ENCODE peak calls at places on chromosomes 2 and 18, in seven cellular contexts. Y is LoVo; X is MCF 10A; G is stimulated activated CD4-positive, alpha-beta T cell treated with anti-CD3 and anti-CD28 coated beads, Interleukin-4, amount 100 ng/mL, for 48 hours; Q is HEK293T; N is GM23338; O is GM12865. K is an unnamed sample.

GRCh38 chr18:73691624-73692023 is 456.0 kb downstream of the FBXO15 start:
- DNase-seq in Q (no peak), Y (no peak), N (no peak), X (no peak), O (no peak), G (no peak), K (no peak)

GRCh38 chr2:207805566-207806226 is 36.0 kb upstream of the FZD5 start:
- DNase-seq in G (no peak), Y (peak), Q (no peak), X (peak), O (peak), N (no peak), K (peak)

GRCh38 chr2:1756456-1756855 is 12.1 kb upstream of the PXDN start:
- DNase-seq in G (no peak), X (no peak), Q (no peak), N (no peak), Y (no peak), O (no peak), K (no peak)

GRCh38 chr2:118811514-118811913 is 35.9 kb downstream of the EN1 start:
- DNase-seq in G (no peak), N (no peak), Q (no peak), O (no peak), X (no peak), Y (no peak), K (no peak)

GRCh38 chr2:15412309-15412708 is 148.8 kb downstream of the NBAS start:
- DNase-seq in X (no peak), Q (no peak), Y (no peak), G (no peak), N (no peak), O (no peak), K (no peak)

GRCh38 chr2:222563319-222563718 is 92.6 kb downstream of the FARSB start:
- DNase-seq in X (no peak), Q (no peak), O (no peak), G (no peak), N (no peak), Y (no peak), K (no peak)

GRCh38 chr2:101190753-101191516 is 39.8 kb upstream of the TBC1D8 start:
- DNase-seq in N (no peak), Y (no peak), G (no peak), X (no peak), O (no peak), Q (no peak), K (no peak)

GRCh38 chr18:79916546-79917350 is 34.7 kb downstream of the SLC66A2 start:
- DNase-seq in X (no peak), G (no peak), Q (no peak), N (no peak), Y (no peak), O (no peak), K (no peak)

GRCh38 chr2:46029332-46029811 is 267.8 kb upstream of the EPAS1 start:
- DNase-seq in Q (no peak), N (no peak), Y (no peak), X (peak), G (no peak), O (no peak), K (no peak)

GRCh38 chr18:3254725-3255124 is 7.1 kb downstream of the MYL12A start:
- DNase-seq in Q (no peak), Y (no peak), X (no peak), O (no peak), G (no peak), N (no peak), K (no peak)

GRCh38 chr2:212099658-212100057 is 438.9 kb downstream of the ERBB4 start:
- DNase-seq in N (no peak), O (no peak), Q (no peak), X (no peak), G (no peak), Y (no peak), K (no peak)

GRCh38 chr2:10284108-10284870 is 18.4 kb upstream of the HPCAL1 start:
- DNase-seq in Q (no peak), G (no peak), Y (no peak), O (no peak), X (no peak), N (no peak), K (no peak)

GRCh38 chr2:63040586-63040985 is 10.0 kb upstream of the OTX1 start:
- DNase-seq in N (peak), G (no peak), Y (no peak), O (no peak), Q (no peak), X (no peak), K (no peak)

GRCh38 chr2:45134726-45135125 is 125.5 kb upstream of the SIX2 start:
- DNase-seq in Q (no peak), Y (no peak), N (no peak), X (peak), G (no peak), O (peak), K (no peak)

GRCh38 chr18:9506046-9506792 is 30.9 kb downstream of the RALBP1 start:
- DNase-seq in Y (peak), X (peak), O (peak), Q (no peak), G (no peak), N (peak), K (peak)

GRCh38 chr2:53770264-53770663 is 2.7 kb downstream of the CHAC2 start:
- DNase-seq in O (no peak), N (no peak), Y (no peak), Q (no peak), X (peak), G (no peak), K (no peak)